ENCODE peak calls at places on chromosome 1, in six cellular contexts. J is pancreas; U is right atrium auricular region; F is effector memory CD4-positive, alpha-beta T cell; B is tibial artery; S is MM.1S. I is an unnamed sample.

GRCh38 chr1:76827066-76827465 is 40.2 kb upstream of the ST6GALNAC5 start:
- DNase-seq in J (no peak), U (no peak), F (no peak), B (no peak), S (no peak), I (no peak)

GRCh38 chr1:107782192-107782845 is 182.7 kb downstream of the VAV3 start:
- DNase-seq in J (no peak), U (no peak), F (peak; percentile 32), B (no peak), S (peak; percentile 26), I (no peak)

GRCh38 chr1:236494586-236495207 is 29.1 kb upstream of the LGALS8 start:
- DNase-seq in J (no peak), U (peak; percentile 9), F (no peak), B (no peak), S (no peak), I (no peak)

GRCh38 chr1:172699111-172699510 is 40.2 kb downstream of the FASLG start:
- DNase-seq in J (no peak), U (no peak), F (peak; percentile 54), B (no peak), S (peak; percentile 51), I (no peak)

GRCh38 chr1:231407537-231408396 is 14.3 kb downstream of the EGLN1 start:
- DNase-seq in J (no peak), U (no peak), F (no peak), B (no peak), S (no peak), I (no peak)

GRCh38 chr1:154476791-154477190 is 25.2 kb upstream of the TDRD10 start:
- DNase-seq in J (no peak), U (no peak), F (no peak), B (no peak), S (peak; percentile 5), I (no peak)

GRCh38 chr1:6260961-6261614 is at the start of gene GPR153:
- DNase-seq in J (peak; percentile 76), U (no peak), F (peak; percentile 17), B (no peak), S (peak; percentile 45), I (no peak)

GRCh38 chr1:96080925-96081324 is 640.7 kb upstream of the PTBP2 start:
- DNase-seq in J (no peak), U (no peak), F (no peak), B (no peak), S (no peak), I (no peak)

GRCh38 chr1:248886237-248886895 is 19.7 kb upstream of the PGBD2 start:
- DNase-seq in J (no peak), U (no peak), F (no peak), B (no peak), S (no peak), I (no peak)

GRCh38 chr1:242828199-242828598 is 303.7 kb upstream of the PLD5 start:
- DNase-seq in J (no peak), U (no peak), F (no peak), B (no peak), S (no peak), I (no peak)

GRCh38 chr1:44507490-44508396 is 102.7 kb downstream of the RNF220 start:
- DNase-seq in J (no peak), U (no peak), F (no peak), B (no peak), S (no peak), I (no peak)

GRCh38 chr1:46461809-46462448 is 27.7 kb upstream of the DMBX1 start:
- DNase-seq in J (peak; percentile 13), U (no peak), F (no peak), B (no peak), S (no peak), I (no peak)

GRCh38 chr1:16006552-16007485 is 2.8 kb downstream of the SRARP start:
- DNase-seq in J (peak; percentile 30), U (no peak), F (no peak), B (no peak), S (peak; percentile 26), I (no peak)

GRCh38 chr1:111887385-111887784 is 102.1 kb downstream of the KCND3 start:
- DNase-seq in J (no peak), U (no peak), F (no peak), B (no peak), S (no peak), I (no peak)

GRCh38 chr1:74609810-74610371 is 63.7 kb downstream of the ERICH3 start:
- DNase-seq in J (no peak), U (no peak), F (no peak), B (no peak), S (no peak), I (no peak)

GRCh38 chr1:221740941-221741363 is 937 bp downstream of the DUSP10 start:
- DNase-seq in J (no peak), U (no peak), F (no peak), B (no peak), S (no peak), I (no peak)

GRCh38 chr1:86471296-86471695 is 2.6 kb downstream of the CLCA1 start:
- DNase-seq in J (no peak), U (no peak), F (no peak), B (no peak), S (no peak), I (no peak)

GRCh38 chr1:167135281-167135840 is 41.5 kb downstream of the STYXL2 start:
- DNase-seq in J (no peak), U (no peak), F (no peak), B (no peak), S (no peak), I (no peak)

GRCh38 chr1:175169305-175170018 is 23.1 kb downstream of the KIAA0040 start:
- DNase-seq in J (no peak), U (no peak), F (no peak), B (no peak), S (no peak), I (no peak)

GRCh38 chr1:31657020-31657804 is 12.5 kb upstream of the PEF1 start:
- DNase-seq in J (no peak), U (no peak), F (no peak), B (no peak), S (no peak), I (no peak)

GRCh38 chr1:164558461-164559341 is at the start of gene PBX1:
- DNase-seq in J (peak; percentile 97), U (peak; percentile 98), F (peak; percentile 43), B (peak; percentile 99), S (peak; percentile 99), I (peak; percentile 97)

GRCh38 chr1:193131266-193131860 is 9.5 kb downstream of the CDC73 start:
- DNase-seq in J (no peak), U (no peak), F (no peak), B (no peak), S (no peak), I (no peak)

GRCh38 chr1:200211157-200211556 is 183.6 kb downstream of the NR5A2 start:
- DNase-seq in J (no peak), U (no peak), F (no peak), B (no peak), S (no peak), I (no peak)

GRCh38 chr1:198936371-198937083 is 297.7 kb downstream of the PTPRC start:
- DNase-seq in J (no peak), U (no peak), F (no peak), B (no peak), S (no peak), I (no peak)

GRCh38 chr1:198934414-198934813 is 295.6 kb downstream of the PTPRC start:
- DNase-seq in J (no peak), U (no peak), F (no peak), B (no peak), S (no peak), I (no peak)

GRCh38 chr1:198934901-198935301 is 296.1 kb downstream of the PTPRC start:
- DNase-seq in J (no peak), U (no peak), F (peak; percentile 67), B (no peak), S (no peak), I (no peak)

GRCh38 chr1:198933506-198933905 is 294.7 kb downstream of the PTPRC start:
- DNase-seq in J (no peak), U (no peak), F (no peak), B (no peak), S (no peak), I (no peak)

GRCh38 chr1:198935371-198935921 is 296.6 kb downstream of the PTPRC start:
- DNase-seq in J (peak; percentile 58), U (peak; percentile 75), F (peak; percentile 34), B (peak; percentile 66), S (no peak), I (peak; percentile 95)
- H3K27ac ChIP-seq in J (no peak overlapping the region), U (peak overlapping the region; percentile 73), F (peak overlapping the region; percentile 52), B (no peak overlapping the region), S (no peak overlapping the region), I (peak overlapping the region; percentile 92)

DNA sequence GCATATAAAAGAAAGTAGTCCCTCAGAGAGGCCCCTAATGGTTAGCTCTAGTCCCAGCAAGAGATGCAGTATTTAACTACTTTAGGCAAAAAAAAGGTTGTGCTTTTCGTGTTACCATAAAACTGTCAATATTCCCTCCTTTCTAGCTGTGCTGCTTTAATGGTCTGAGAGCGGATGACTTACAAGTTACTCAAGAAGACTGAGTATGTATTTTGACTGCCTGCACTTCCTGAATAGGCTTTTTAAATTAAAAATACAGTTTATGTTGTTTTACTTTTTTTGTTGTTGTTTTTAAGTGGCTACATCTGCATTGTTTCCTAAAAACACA is 152.2 kb downstream of the NFIA start:
- DNase-seq in J (no peak), U (no peak), F (no peak), B (no peak), S (no peak), I (no peak)
- H3K27ac ChIP-seq in J (no peak overlapping the region), U (no peak overlapping the region), F (no peak overlapping the region), B (no peak overlapping the region), S (no peak overlapping the region), I (no peak overlapping the region)

GRCh38 chr1:42518894-42519293 is 55.8 kb downstream of the CCDC30 start:
- DNase-seq in J (no peak), U (no peak), F (no peak), B (no peak), S (no peak), I (no peak)

GRCh38 chr1:42524330-42524729 is 61.2 kb downstream of the CCDC30 start:
- DNase-seq in J (no peak), U (no peak), F (no peak), B (no peak), S (no peak), I (no peak)

DNA sequence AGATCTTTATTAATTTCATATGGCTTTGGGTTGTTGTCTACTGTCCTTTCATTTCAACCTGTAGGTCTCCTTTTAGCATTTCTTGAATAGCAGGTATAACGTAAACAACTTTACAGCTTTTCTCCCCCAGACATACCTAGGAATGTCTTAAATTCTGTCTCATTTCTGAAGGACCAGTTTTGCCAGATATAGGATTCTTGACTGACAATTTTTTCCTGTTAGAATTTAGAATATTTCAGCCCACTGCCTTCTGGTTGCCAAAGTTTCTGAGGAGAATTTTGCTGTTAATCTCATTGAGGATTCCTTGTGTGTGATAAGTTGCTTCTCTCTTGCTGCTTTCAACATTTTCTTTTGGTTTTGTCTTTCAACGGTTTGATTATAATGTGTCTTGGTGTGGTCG is 60.1 kb downstream of the CCDC30 start:
- DNase-seq in J (no peak), U (no peak), F (no peak), B (no peak), S (no peak), I (no peak)
- H3K27ac ChIP-seq in J (no peak overlapping the region), U (no peak overlapping the region), F (no peak overlapping the region), B (no peak overlapping the region), S (no peak overlapping the region), I (no peak overlapping the region)

DNA sequence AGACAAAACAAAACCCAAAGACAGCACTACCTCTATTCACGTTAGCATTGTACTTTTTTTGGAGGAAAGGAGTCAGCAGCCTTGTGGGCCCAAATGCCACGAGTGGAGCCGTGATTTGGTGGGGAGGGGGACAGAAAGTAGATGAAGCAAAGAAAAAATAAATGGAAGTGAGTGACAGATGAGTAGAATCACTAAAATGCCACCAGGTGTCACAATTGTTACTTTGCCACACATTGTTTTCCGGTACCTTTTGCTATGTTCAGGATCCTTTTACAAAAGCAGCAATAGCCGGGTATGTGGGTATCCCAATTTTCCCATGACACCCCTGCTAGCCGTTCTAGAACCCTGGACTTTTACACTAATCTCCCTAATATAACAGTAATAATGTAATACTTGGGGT is 85.0 kb upstream of the AK4 start:
- DNase-seq in J (no peak), U (no peak), F (no peak), B (no peak), S (no peak), I (no peak)
- H3K27ac ChIP-seq in J (no peak overlapping the region), U (peak overlapping the region; percentile 18), F (no peak overlapping the region), B (no peak overlapping the region), S (no peak overlapping the region), I (no peak overlapping the region)